ENCODE peak calls at places on chromosomes 2 and 18, in four cellular contexts. W is endothelial cell, H is cardiac fibroblast, I is H9. Q is an unnamed sample.

GRCh38 chr2:108586116-108586515 is 51.8 kb downstream of the LIMS1 start:
- DNase-seq in W (no peak), H (peak; percentile 74), I (no peak), Q (peak; percentile 79)

GRCh38 chr2:5093056-5093455 is 599.1 kb upstream of the SOX11 start:
- DNase-seq in W (no peak), H (no peak), I (no peak), Q (no peak)

GRCh38 chr2:80947601-80948130 is 643.1 kb upstream of the LRRTM1 start:
- DNase-seq in W (no peak), H (no peak), I (no peak), Q (no peak)

GRCh38 chr18:10354241-10354811 is 100.1 kb upstream of the APCDD1 start:
- DNase-seq in W (no peak), H (no peak), I (no peak), Q (no peak)

GRCh38 chr2:241774419-241775222 is 2.0 kb upstream of the GAL3ST2 start:
- DNase-seq in W (peak; percentile 2), H (peak; percentile 68), I (peak; percentile 28), Q (peak; percentile 80)

GRCh38 chr2:15984367-15985255 is 44.3 kb downstream of the MYCN start:
- DNase-seq in W (peak; percentile 18), H (no peak), I (peak; percentile 53), Q (no peak)

GRCh38 chr2:162196611-162197010 is 44.6 kb upstream of the GCG start:
- DNase-seq in W (no peak), H (peak; percentile 88), I (no peak), Q (peak; percentile 83)

GRCh38 chr2:105893011-105893995 is 148.6 kb downstream of the NCK2 start:
- DNase-seq in W (no peak), H (no peak), I (no peak), Q (peak; percentile 11)

GRCh38 chr2:98568161-98568956 is 40.0 kb downstream of the COA5 start:
- DNase-seq in W (no peak), H (peak; percentile 36), I (no peak), Q (peak; percentile 18)

GRCh38 chr2:202172439-202173191 is 65.8 kb downstream of the SUMO1 start:
- DNase-seq in W (no peak), H (no peak), I (no peak), Q (peak; percentile 27)

GRCh38 chr18:63074987-63075404 is 244.6 kb downstream of the BCL2 start:
- DNase-seq in W (peak; percentile 85), H (peak; percentile 42), I (peak; percentile 87), Q (peak; percentile 20)

GRCh38 chr2:98282109-98282508 is 64.1 kb upstream of the CNGA3 start:
- DNase-seq in W (no peak), H (peak; percentile 37), I (no peak), Q (peak; percentile 55)

GRCh38 chr2:157229572-157229971 is 27.9 kb upstream of the GALNT5 start:
- DNase-seq in W (no peak), H (peak; percentile 77), I (no peak), Q (peak; percentile 95)

GRCh38 chr2:231200805-231201474 is 2.5 kb downstream of the ARMC9 start:
- DNase-seq in W (no peak), H (no peak), I (no peak), Q (peak; percentile 85)

GRCh38 chr2:181483221-181483620 is 26.0 kb downstream of the ITGA4 start:
- DNase-seq in W (no peak), H (no peak), I (no peak), Q (no peak)

GRCh38 chr18:80171190-80171872 is 62.3 kb downstream of the ADNP2 start:
- DNase-seq in W (peak; percentile 71), H (peak; percentile 55), I (peak; percentile 69), Q (peak; percentile 63)

GRCh38 chr2:170966648-170967396 is 37.8 kb downstream of the GORASP2 start:
- DNase-seq in W (peak; percentile 31), H (no peak), I (peak; percentile 55), Q (no peak)
- TF ChIP-seq CTCF in W (peak; percentile 44), H (peak; percentile 21), I (peak; percentile 53), Q (peak; percentile 16)

DNA sequence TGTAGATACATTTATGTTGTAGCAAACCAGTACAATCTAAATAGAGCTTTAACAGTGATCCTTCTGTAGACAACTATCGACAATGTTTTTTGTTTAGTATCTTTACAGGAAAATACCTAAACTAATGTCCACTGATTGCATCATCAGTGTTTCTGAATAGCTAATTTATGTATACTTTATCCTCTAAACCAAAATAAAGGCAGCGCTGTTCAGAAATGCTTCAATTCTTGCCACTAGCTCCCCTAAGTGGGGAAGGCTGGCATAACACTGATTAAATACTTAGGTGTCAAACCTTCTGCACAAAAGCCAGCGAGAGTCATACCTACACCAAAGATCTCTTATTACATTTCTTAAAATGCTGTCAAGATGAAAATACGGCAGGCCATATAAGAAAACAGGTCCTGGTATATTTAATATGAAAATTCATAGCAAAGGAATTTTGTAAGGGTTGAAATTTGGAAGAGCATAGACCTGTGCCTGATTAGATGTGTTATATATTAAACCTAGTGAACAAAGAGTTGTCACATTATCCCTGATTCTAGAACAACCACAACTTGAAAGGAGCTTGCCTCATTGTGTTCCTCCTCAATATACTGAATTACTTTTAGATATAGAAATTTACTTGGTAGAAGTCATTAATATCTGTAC is 1693.4 kb upstream of the SLC39A10 start:
- DNase-seq in W (peak; percentile 47), H (peak; percentile 88), I (no peak), Q (peak; percentile 61)
- TF ChIP-seq CTCF in W (peak; percentile 56), H (peak; percentile 75), I (peak; percentile 72), Q (peak; percentile 76)

GRCh38 chr2:173625315-173625714 is 270.6 kb downstream of the CDCA7 start:
- DNase-seq in W (no peak), H (no peak), I (no peak), Q (no peak)
- TF ChIP-seq CTCF in W (no peak), H (no peak), I (no peak), Q (no peak)

GRCh38 chr2:235868224-235868623 is 300.0 kb downstream of the GBX2 start:
- DNase-seq in W (no peak), H (peak; percentile 20), I (no peak), Q (peak; percentile 22)
- TF ChIP-seq CTCF in W (no peak), H (no peak), I (no peak), Q (no peak)

GRCh38 chr2:20187331-20187730 is 37.6 kb downstream of the SDC1 start:
- DNase-seq in W (no peak), H (no peak), I (no peak), Q (no peak)
- TF ChIP-seq CTCF in W (no peak), H (no peak), I (no peak), Q (no peak)

DNA sequence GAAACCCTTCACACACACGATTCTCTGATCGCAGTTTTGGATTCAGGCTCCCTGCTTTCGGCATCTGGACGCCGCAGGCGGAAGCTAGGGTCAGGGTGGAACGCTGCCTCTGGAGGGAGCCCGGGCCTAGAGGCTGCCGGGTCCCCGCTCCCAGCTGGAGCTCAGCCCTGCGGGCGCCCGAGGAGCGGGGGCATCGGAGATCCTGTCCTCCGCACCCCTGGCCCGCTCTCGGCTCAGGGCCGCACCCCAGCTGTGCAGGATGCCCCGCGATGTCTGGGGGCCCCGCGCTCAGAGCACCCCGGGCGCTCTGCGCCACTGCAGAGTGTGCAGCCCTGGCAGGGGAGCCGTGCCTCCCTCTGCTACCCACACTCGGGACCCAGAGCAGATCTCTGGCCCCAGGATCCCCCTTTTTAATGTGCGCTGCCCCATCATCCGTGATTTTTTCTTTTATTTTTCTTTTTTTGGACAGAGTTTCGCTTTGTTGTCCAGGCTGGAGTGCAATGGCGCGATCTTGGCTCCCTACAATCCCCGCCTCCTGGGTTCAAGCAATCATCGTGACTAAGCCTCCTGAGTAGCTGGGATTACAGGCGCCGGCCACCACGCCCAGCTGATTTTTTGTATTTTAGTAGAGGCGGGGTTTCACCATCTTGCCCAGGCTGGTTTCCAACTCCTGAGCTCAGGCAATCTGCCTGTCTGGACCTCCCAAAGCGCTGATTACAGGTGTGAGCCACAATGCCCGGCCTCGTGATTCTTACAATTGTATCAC is 54.8 kb upstream of the TUBA3E start:
- DNase-seq in W (no peak), H (peak; percentile 51), I (no peak), Q (peak; percentile 29)
- TF ChIP-seq CTCF in W (no peak), H (no peak), I (no peak), Q (no peak)

DNA sequence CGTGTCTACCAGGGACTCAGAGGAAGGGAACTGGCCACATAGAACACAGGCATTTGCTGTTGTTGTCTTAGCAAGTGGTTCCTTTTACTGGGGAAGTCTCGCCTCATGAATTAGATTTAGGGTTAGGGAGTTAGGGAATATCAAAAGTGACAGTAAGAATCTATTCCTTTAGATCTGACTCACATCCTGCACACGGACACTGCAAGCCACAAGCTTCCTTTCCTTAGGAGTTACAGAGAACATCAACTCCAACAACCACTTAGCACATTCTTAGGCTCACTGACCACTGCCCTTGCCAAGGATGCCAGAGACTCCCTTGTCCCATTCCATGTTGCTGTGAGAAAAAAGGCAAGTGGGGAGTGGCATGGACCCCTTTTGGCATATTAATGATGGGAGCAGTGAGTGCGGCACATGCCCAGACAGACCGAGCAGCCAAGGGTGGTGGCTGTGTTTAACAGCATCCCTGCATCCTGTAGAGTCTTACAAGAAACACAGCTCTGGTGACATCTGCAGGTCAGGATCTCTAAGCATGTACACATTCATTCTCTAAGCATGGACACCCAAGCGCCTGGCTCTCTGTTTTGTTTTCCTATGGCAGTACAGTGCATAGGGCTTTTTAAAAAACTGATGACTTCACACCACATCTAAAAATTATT is 745.6 kb upstream of the RAB6C start:
- DNase-seq in W (peak; percentile 12), H (no peak), I (no peak), Q (peak; percentile 4)
- TF ChIP-seq CTCF in W (no peak), H (no peak), I (peak; percentile 44), Q (no peak)

Q was measured in fibroblast of mammary gland.